ENCODE peak calls at places on chromosomes 12 and 14, in nine cellular contexts. One of them, this sample, is unnamed.

GRCh38 chr12:21852251-21852650 is 77.7 kb upstream of the KCNJ8 start:
- DNase-seq in activated CD8-positive, alpha-beta memory T cell treated with anti-CD3 and anti-CD28 coated beads for 24 hours: no peak
- DNase-seq in non-pigmented ciliary epithelial cell: peak; percentile 38
- DNase-seq in iPS DF 19.7: no peak
- DNase-seq in activated effector memory CD4-positive, alpha-beta T cell treated with Interleukin-2 at 50 U/mL for 16 hours: no peak
- DNase-seq in activated B cell treated with CpG ODN at 0.5 μM for 24 hours: no peak
- DNase-seq in upper lobe of right lung: no peak
- DNase-seq in small intestine: no peak
- DNase-seq in tibial artery: no peak
- DNase-seq in this sample: no peak

GRCh38 chr12:27554421-27555186 is 30.6 kb downstream of the PPFIBP1 start:
- DNase-seq in iPS DF 19.7: no peak
- DNase-seq in small intestine: no peak
- DNase-seq in activated effector memory CD4-positive, alpha-beta T cell treated with Interleukin-2 at 50 U/mL for 16 hours: no peak
- DNase-seq in tibial artery: peak; percentile 49
- DNase-seq in non-pigmented ciliary epithelial cell: no peak
- DNase-seq in upper lobe of right lung: no peak
- DNase-seq in activated B cell treated with CpG ODN at 0.5 μM for 24 hours: no peak
- DNase-seq in activated CD8-positive, alpha-beta memory T cell treated with anti-CD3 and anti-CD28 coated beads for 24 hours: no peak
- DNase-seq in this sample: peak; percentile 50

GRCh38 chr12:92943482-92944250 is 14.6 kb upstream of the EEA1 start:
- DNase-seq in upper lobe of right lung: no peak
- DNase-seq in small intestine: no peak
- DNase-seq in activated B cell treated with CpG ODN at 0.5 μM for 24 hours: no peak
- DNase-seq in non-pigmented ciliary epithelial cell: no peak
- DNase-seq in activated effector memory CD4-positive, alpha-beta T cell treated with Interleukin-2 at 50 U/mL for 16 hours: no peak
- DNase-seq in tibial artery: no peak
- DNase-seq in activated CD8-positive, alpha-beta memory T cell treated with anti-CD3 and anti-CD28 coated beads for 24 hours: no peak
- DNase-seq in iPS DF 19.7: no peak
- DNase-seq in this sample: no peak

GRCh38 chr12:104793280-104793679 is 164.8 kb downstream of the SLC41A2 start:
- DNase-seq in iPS DF 19.7: no peak
- DNase-seq in activated CD8-positive, alpha-beta memory T cell treated with anti-CD3 and anti-CD28 coated beads for 24 hours: no peak
- DNase-seq in small intestine: no peak
- DNase-seq in activated B cell treated with CpG ODN at 0.5 μM for 24 hours: no peak
- DNase-seq in non-pigmented ciliary epithelial cell: no peak
- DNase-seq in tibial artery: peak; percentile 68
- DNase-seq in activated effector memory CD4-positive, alpha-beta T cell treated with Interleukin-2 at 50 U/mL for 16 hours: no peak
- DNase-seq in upper lobe of right lung: no peak
- DNase-seq in this sample: peak; percentile 32

GRCh38 chr12:46271846-46272245 is 3.0 kb upstream of the SLC38A1 start:
- DNase-seq in activated effector memory CD4-positive, alpha-beta T cell treated with Interleukin-2 at 50 U/mL for 16 hours: no peak
- DNase-seq in iPS DF 19.7: no peak
- DNase-seq in activated CD8-positive, alpha-beta memory T cell treated with anti-CD3 and anti-CD28 coated beads for 24 hours: no peak
- DNase-seq in upper lobe of right lung: no peak
- DNase-seq in small intestine: no peak
- DNase-seq in tibial artery: no peak
- DNase-seq in activated B cell treated with CpG ODN at 0.5 μM for 24 hours: no peak
- DNase-seq in non-pigmented ciliary epithelial cell: no peak
- DNase-seq in this sample: peak; percentile 71

GRCh38 chr14:59306775-59307174 is 118.3 kb downstream of the DAAM1 start:
- DNase-seq in iPS DF 19.7: no peak
- DNase-seq in activated CD8-positive, alpha-beta memory T cell treated with anti-CD3 and anti-CD28 coated beads for 24 hours: no peak
- DNase-seq in small intestine: no peak
- DNase-seq in tibial artery: no peak
- DNase-seq in activated B cell treated with CpG ODN at 0.5 μM for 24 hours: no peak
- DNase-seq in non-pigmented ciliary epithelial cell: peak; percentile 68
- DNase-seq in upper lobe of right lung: no peak
- DNase-seq in activated effector memory CD4-positive, alpha-beta T cell treated with Interleukin-2 at 50 U/mL for 16 hours: no peak
- DNase-seq in this sample: no peak

GRCh38 chr12:1171657-1172056 is 180.6 kb downstream of the ERC1 start:
- DNase-seq in small intestine: peak; percentile 37
- DNase-seq in tibial artery: no peak
- DNase-seq in upper lobe of right lung: no peak
- DNase-seq in activated effector memory CD4-positive, alpha-beta T cell treated with Interleukin-2 at 50 U/mL for 16 hours: no peak
- DNase-seq in non-pigmented ciliary epithelial cell: peak; percentile 8
- DNase-seq in activated CD8-positive, alpha-beta memory T cell treated with anti-CD3 and anti-CD28 coated beads for 24 hours: no peak
- DNase-seq in iPS DF 19.7: no peak
- DNase-seq in activated B cell treated with CpG ODN at 0.5 μM for 24 hours: no peak
- DNase-seq in this sample: peak; percentile 48

GRCh38 chr12:19397534-19397933 is 41.8 kb upstream of the AEBP2 start:
- DNase-seq in activated CD8-positive, alpha-beta memory T cell treated with anti-CD3 and anti-CD28 coated beads for 24 hours: no peak
- DNase-seq in activated B cell treated with CpG ODN at 0.5 μM for 24 hours: no peak
- DNase-seq in activated effector memory CD4-positive, alpha-beta T cell treated with Interleukin-2 at 50 U/mL for 16 hours: no peak
- DNase-seq in iPS DF 19.7: no peak
- DNase-seq in non-pigmented ciliary epithelial cell: no peak
- DNase-seq in small intestine: no peak
- DNase-seq in tibial artery: no peak
- DNase-seq in upper lobe of right lung: no peak
- DNase-seq in this sample: no peak

GRCh38 chr12:123033392-123034021 is 53.0 kb downstream of the ARL6IP4 start:
- DNase-seq in activated effector memory CD4-positive, alpha-beta T cell treated with Interleukin-2 at 50 U/mL for 16 hours: no peak
- DNase-seq in iPS DF 19.7: no peak
- DNase-seq in non-pigmented ciliary epithelial cell: no peak
- DNase-seq in upper lobe of right lung: no peak
- DNase-seq in small intestine: no peak
- DNase-seq in activated CD8-positive, alpha-beta memory T cell treated with anti-CD3 and anti-CD28 coated beads for 24 hours: no peak
- DNase-seq in activated B cell treated with CpG ODN at 0.5 μM for 24 hours: no peak
- DNase-seq in tibial artery: no peak
- DNase-seq in this sample: no peak

GRCh38 chr12:1691123-1692007 is 495 bp downstream of the ADIPOR2 start:
- DNase-seq in iPS DF 19.7: no peak
- DNase-seq in activated B cell treated with CpG ODN at 0.5 μM for 24 hours: no peak
- DNase-seq in upper lobe of right lung: peak; percentile 82
- DNase-seq in small intestine: peak; percentile 50
- DNase-seq in activated CD8-positive, alpha-beta memory T cell treated with anti-CD3 and anti-CD28 coated beads for 24 hours: no peak
- DNase-seq in tibial artery: peak; percentile 26
- DNase-seq in activated effector memory CD4-positive, alpha-beta T cell treated with Interleukin-2 at 50 U/mL for 16 hours: peak; percentile 4
- DNase-seq in non-pigmented ciliary epithelial cell: no peak
- DNase-seq in this sample: peak; percentile 72

GRCh38 chr14:64253672-64254071 is 40.5 kb downstream of the ESR2 start:
- DNase-seq in activated effector memory CD4-positive, alpha-beta T cell treated with Interleukin-2 at 50 U/mL for 16 hours: no peak
- DNase-seq in activated B cell treated with CpG ODN at 0.5 μM for 24 hours: no peak
- DNase-seq in iPS DF 19.7: no peak
- DNase-seq in activated CD8-positive, alpha-beta memory T cell treated with anti-CD3 and anti-CD28 coated beads for 24 hours: no peak
- DNase-seq in tibial artery: no peak
- DNase-seq in small intestine: no peak
- DNase-seq in non-pigmented ciliary epithelial cell: peak; percentile 28
- DNase-seq in upper lobe of right lung: no peak
- DNase-seq in this sample: no peak

GRCh38 chr14:67746927-67747326 is 45.2 kb downstream of the RDH12 start:
- DNase-seq in tibial artery: no peak
- DNase-seq in non-pigmented ciliary epithelial cell: no peak
- DNase-seq in small intestine: no peak
- DNase-seq in activated CD8-positive, alpha-beta memory T cell treated with anti-CD3 and anti-CD28 coated beads for 24 hours: no peak
- DNase-seq in activated effector memory CD4-positive, alpha-beta T cell treated with Interleukin-2 at 50 U/mL for 16 hours: no peak
- DNase-seq in upper lobe of right lung: no peak
- DNase-seq in activated B cell treated with CpG ODN at 0.5 μM for 24 hours: no peak
- DNase-seq in iPS DF 19.7: no peak
- DNase-seq in this sample: no peak

GRCh38 chr12:93536766-93537515 is 35.5 kb upstream of the SOCS2 start:
- DNase-seq in activated effector memory CD4-positive, alpha-beta T cell treated with Interleukin-2 at 50 U/mL for 16 hours: no peak
- DNase-seq in activated CD8-positive, alpha-beta memory T cell treated with anti-CD3 and anti-CD28 coated beads for 24 hours: no peak
- DNase-seq in activated B cell treated with CpG ODN at 0.5 μM for 24 hours: no peak
- DNase-seq in non-pigmented ciliary epithelial cell: no peak
- DNase-seq in tibial artery: no peak
- DNase-seq in upper lobe of right lung: no peak
- DNase-seq in iPS DF 19.7: no peak
- DNase-seq in small intestine: no peak
- DNase-seq in this sample: no peak

GRCh38 chr12:111056618-111057521 is 136.5 kb upstream of the MYL2 start:
- DNase-seq in small intestine: peak; percentile 51
- DNase-seq in activated B cell treated with CpG ODN at 0.5 μM for 24 hours: no peak
- DNase-seq in activated effector memory CD4-positive, alpha-beta T cell treated with Interleukin-2 at 50 U/mL for 16 hours: peak; percentile 61
- DNase-seq in tibial artery: no peak
- DNase-seq in upper lobe of right lung: no peak
- DNase-seq in activated CD8-positive, alpha-beta memory T cell treated with anti-CD3 and anti-CD28 coated beads for 24 hours: peak; percentile 83
- DNase-seq in non-pigmented ciliary epithelial cell: no peak
- DNase-seq in iPS DF 19.7: no peak
- DNase-seq in this sample: no peak

GRCh38 chr14:101460986-101461750 is 100.1 kb upstream of the DIO3 start:
- DNase-seq in activated CD8-positive, alpha-beta memory T cell treated with anti-CD3 and anti-CD28 coated beads for 24 hours: no peak
- DNase-seq in iPS DF 19.7: no peak
- DNase-seq in non-pigmented ciliary epithelial cell: no peak
- DNase-seq in tibial artery: no peak
- DNase-seq in activated effector memory CD4-positive, alpha-beta T cell treated with Interleukin-2 at 50 U/mL for 16 hours: no peak
- DNase-seq in activated B cell treated with CpG ODN at 0.5 μM for 24 hours: no peak
- DNase-seq in small intestine: no peak
- DNase-seq in upper lobe of right lung: no peak
- DNase-seq in this sample: no peak

GRCh38 chr14:23095196-23096108 is at the start of gene C14orf119:
- DNase-seq in iPS DF 19.7: peak; percentile 96
- DNase-seq in upper lobe of right lung: peak; percentile 96
- DNase-seq in small intestine: peak; percentile 100
- DNase-seq in tibial artery: peak; percentile 100
- DNase-seq in activated effector memory CD4-positive, alpha-beta T cell treated with Interleukin-2 at 50 U/mL for 16 hours: peak; percentile 99
- DNase-seq in activated B cell treated with CpG ODN at 0.5 μM for 24 hours: peak; percentile 77
- DNase-seq in activated CD8-positive, alpha-beta memory T cell treated with anti-CD3 and anti-CD28 coated beads for 24 hours: peak; percentile 94
- DNase-seq in non-pigmented ciliary epithelial cell: peak; percentile 96
- DNase-seq in this sample: peak; percentile 99

GRCh38 chr12:77122236-77122635 is 56.9 kb upstream of the E2F7 start:
- DNase-seq in iPS DF 19.7: no peak
- DNase-seq in activated B cell treated with CpG ODN at 0.5 μM for 24 hours: no peak
- DNase-seq in activated CD8-positive, alpha-beta memory T cell treated with anti-CD3 and anti-CD28 coated beads for 24 hours: no peak
- DNase-seq in non-pigmented ciliary epithelial cell: peak; percentile 96
- DNase-seq in activated effector memory CD4-positive, alpha-beta T cell treated with Interleukin-2 at 50 U/mL for 16 hours: no peak
- DNase-seq in tibial artery: no peak
- DNase-seq in upper lobe of right lung: no peak
- DNase-seq in small intestine: no peak
- DNase-seq in this sample: no peak

GRCh38 chr12:46455648-46456352 is 83.2 kb upstream of the SLC38A2 start:
- DNase-seq in activated CD8-positive, alpha-beta memory T cell treated with anti-CD3 and anti-CD28 coated beads for 24 hours: no peak
- DNase-seq in iPS DF 19.7: no peak
- DNase-seq in activated B cell treated with CpG ODN at 0.5 μM for 24 hours: no peak
- DNase-seq in tibial artery: no peak
- DNase-seq in small intestine: no peak
- DNase-seq in activated effector memory CD4-positive, alpha-beta T cell treated with Interleukin-2 at 50 U/mL for 16 hours: no peak
- DNase-seq in non-pigmented ciliary epithelial cell: no peak
- DNase-seq in upper lobe of right lung: no peak
- DNase-seq in this sample: peak; percentile 64

GRCh38 chr12:68469136-68469535 is 137.0 kb upstream of the MDM1 start:
- DNase-seq in activated CD8-positive, alpha-beta memory T cell treated with anti-CD3 and anti-CD28 coated beads for 24 hours: no peak
- DNase-seq in iPS DF 19.7: no peak
- DNase-seq in small intestine: no peak
- DNase-seq in non-pigmented ciliary epithelial cell: no peak
- DNase-seq in upper lobe of right lung: no peak
- DNase-seq in activated effector memory CD4-positive, alpha-beta T cell treated with Interleukin-2 at 50 U/mL for 16 hours: no peak
- DNase-seq in activated B cell treated with CpG ODN at 0.5 μM for 24 hours: no peak
- DNase-seq in tibial artery: no peak
- DNase-seq in this sample: no peak

GRCh38 chr12:75656650-75657049 is 145.2 kb upstream of the KRR1 start:
- DNase-seq in tibial artery: no peak
- DNase-seq in non-pigmented ciliary epithelial cell: peak; percentile 92
- DNase-seq in activated CD8-positive, alpha-beta memory T cell treated with anti-CD3 and anti-CD28 coated beads for 24 hours: no peak
- DNase-seq in activated B cell treated with CpG ODN at 0.5 μM for 24 hours: no peak
- DNase-seq in upper lobe of right lung: no peak
- DNase-seq in small intestine: no peak
- DNase-seq in activated effector memory CD4-positive, alpha-beta T cell treated with Interleukin-2 at 50 U/mL for 16 hours: no peak
- DNase-seq in iPS DF 19.7: no peak
- DNase-seq in this sample: no peak

GRCh38 chr14:89013098-89013504 is 188.7 kb downstream of the TTC8 start:
- DNase-seq in upper lobe of right lung: peak; percentile 69
- DNase-seq in activated B cell treated with CpG ODN at 0.5 μM for 24 hours: no peak
- DNase-seq in iPS DF 19.7: peak; percentile 63
- DNase-seq in tibial artery: no peak
- DNase-seq in activated CD8-positive, alpha-beta memory T cell treated with anti-CD3 and anti-CD28 coated beads for 24 hours: no peak
- DNase-seq in activated effector memory CD4-positive, alpha-beta T cell treated with Interleukin-2 at 50 U/mL for 16 hours: no peak
- DNase-seq in small intestine: peak; percentile 85
- DNase-seq in non-pigmented ciliary epithelial cell: no peak
- DNase-seq in this sample: peak; percentile 80

GRCh38 chr12:76085159-76085868 is 829 bp upstream of the NAP1L1 start:
- DNase-seq in activated effector memory CD4-positive, alpha-beta T cell treated with Interleukin-2 at 50 U/mL for 16 hours: no peak
- DNase-seq in small intestine: no peak
- DNase-seq in iPS DF 19.7: no peak
- DNase-seq in activated B cell treated with CpG ODN at 0.5 μM for 24 hours: no peak
- DNase-seq in tibial artery: no peak
- DNase-seq in non-pigmented ciliary epithelial cell: no peak
- DNase-seq in upper lobe of right lung: no peak
- DNase-seq in activated CD8-positive, alpha-beta memory T cell treated with anti-CD3 and anti-CD28 coated beads for 24 hours: no peak
- DNase-seq in this sample: peak; percentile 17

GRCh38 chr12:52873832-52874572 is 25.2 kb upstream of the KRT78 start:
- DNase-seq in iPS DF 19.7: no peak
- DNase-seq in tibial artery: peak; percentile 88
- DNase-seq in activated B cell treated with CpG ODN at 0.5 μM for 24 hours: peak; percentile 49
- DNase-seq in activated effector memory CD4-positive, alpha-beta T cell treated with Interleukin-2 at 50 U/mL for 16 hours: peak; percentile 57
- DNase-seq in non-pigmented ciliary epithelial cell: peak; percentile 67
- DNase-seq in activated CD8-positive, alpha-beta memory T cell treated with anti-CD3 and anti-CD28 coated beads for 24 hours: peak; percentile 76
- DNase-seq in upper lobe of right lung: peak; percentile 92
- DNase-seq in small intestine: peak; percentile 92
- DNase-seq in this sample: peak; percentile 86

GRCh38 chr14:75543258-75543657 is 21.0 kb downstream of the BATF start:
- DNase-seq in activated B cell treated with CpG ODN at 0.5 μM for 24 hours: no peak
- DNase-seq in non-pigmented ciliary epithelial cell: no peak
- DNase-seq in iPS DF 19.7: no peak
- DNase-seq in activated CD8-positive, alpha-beta memory T cell treated with anti-CD3 and anti-CD28 coated beads for 24 hours: no peak
- DNase-seq in upper lobe of right lung: no peak
- DNase-seq in activated effector memory CD4-positive, alpha-beta T cell treated with Interleukin-2 at 50 U/mL for 16 hours: no peak
- DNase-seq in small intestine: no peak
- DNase-seq in tibial artery: no peak
- DNase-seq in this sample: no peak

GRCh38 chr14:91377700-91378652 is 39.6 kb downstream of the CCDC88C start:
- DNase-seq in activated effector memory CD4-positive, alpha-beta T cell treated with Interleukin-2 at 50 U/mL for 16 hours: no peak
- DNase-seq in tibial artery: no peak
- DNase-seq in iPS DF 19.7: no peak
- DNase-seq in upper lobe of right lung: peak; percentile 63
- DNase-seq in activated B cell treated with CpG ODN at 0.5 μM for 24 hours: no peak
- DNase-seq in activated CD8-positive, alpha-beta memory T cell treated with anti-CD3 and anti-CD28 coated beads for 24 hours: no peak
- DNase-seq in small intestine: peak; percentile 89
- DNase-seq in non-pigmented ciliary epithelial cell: no peak
- DNase-seq in this sample: no peak

GRCh38 chr12:122094735-122095561 is 16.4 kb downstream of the MLXIP start:
- DNase-seq in activated effector memory CD4-positive, alpha-beta T cell treated with Interleukin-2 at 50 U/mL for 16 hours: no peak
- DNase-seq in activated CD8-positive, alpha-beta memory T cell treated with anti-CD3 and anti-CD28 coated beads for 24 hours: no peak
- DNase-seq in activated B cell treated with CpG ODN at 0.5 μM for 24 hours: no peak
- DNase-seq in tibial artery: no peak
- DNase-seq in non-pigmented ciliary epithelial cell: no peak
- DNase-seq in small intestine: no peak
- DNase-seq in upper lobe of right lung: no peak
- DNase-seq in iPS DF 19.7: no peak
- DNase-seq in this sample: no peak

GRCh38 chr14:69354383-69355154 is 43.5 kb downstream of the ERH start:
- DNase-seq in non-pigmented ciliary epithelial cell: no peak
- DNase-seq in activated CD8-positive, alpha-beta memory T cell treated with anti-CD3 and anti-CD28 coated beads for 24 hours: peak; percentile 78
- DNase-seq in activated effector memory CD4-positive, alpha-beta T cell treated with Interleukin-2 at 50 U/mL for 16 hours: peak; percentile 52
- DNase-seq in small intestine: peak; percentile 87
- DNase-seq in tibial artery: no peak
- DNase-seq in upper lobe of right lung: no peak
- DNase-seq in activated B cell treated with CpG ODN at 0.5 μM for 24 hours: peak; percentile 60
- DNase-seq in iPS DF 19.7: no peak
- DNase-seq in this sample: no peak

GRCh38 chr14:101179691-101180211 is 276.2 kb upstream of the RTL1 start:
- DNase-seq in non-pigmented ciliary epithelial cell: no peak
- DNase-seq in activated CD8-positive, alpha-beta memory T cell treated with anti-CD3 and anti-CD28 coated beads for 24 hours: no peak
- DNase-seq in activated effector memory CD4-positive, alpha-beta T cell treated with Interleukin-2 at 50 U/mL for 16 hours: no peak
- DNase-seq in upper lobe of right lung: peak; percentile 45
- DNase-seq in activated B cell treated with CpG ODN at 0.5 μM for 24 hours: no peak
- DNase-seq in iPS DF 19.7: no peak
- DNase-seq in small intestine: no peak
- DNase-seq in tibial artery: no peak
- DNase-seq in this sample: no peak

GRCh38 chr14:48725001-48725734 is 861.0 kb downstream of the RPS29 start:
- DNase-seq in tibial artery: no peak
- DNase-seq in activated B cell treated with CpG ODN at 0.5 μM for 24 hours: no peak
- DNase-seq in small intestine: no peak
- DNase-seq in activated CD8-positive, alpha-beta memory T cell treated with anti-CD3 and anti-CD28 coated beads for 24 hours: no peak
- DNase-seq in upper lobe of right lung: no peak
- DNase-seq in activated effector memory CD4-positive, alpha-beta T cell treated with Interleukin-2 at 50 U/mL for 16 hours: no peak
- DNase-seq in iPS DF 19.7: no peak
- DNase-seq in non-pigmented ciliary epithelial cell: peak; percentile 37
- DNase-seq in this sample: peak; percentile 40

GRCh38 chr14:76884853-76885276 is 58.7 kb downstream of the LRRC74A start:
- DNase-seq in activated CD8-positive, alpha-beta memory T cell treated with anti-CD3 and anti-CD28 coated beads for 24 hours: no peak
- DNase-seq in tibial artery: peak; percentile 47
- DNase-seq in activated B cell treated with CpG ODN at 0.5 μM for 24 hours: no peak
- DNase-seq in non-pigmented ciliary epithelial cell: no peak
- DNase-seq in small intestine: no peak
- DNase-seq in iPS DF 19.7: no peak
- DNase-seq in upper lobe of right lung: no peak
- DNase-seq in activated effector memory CD4-positive, alpha-beta T cell treated with Interleukin-2 at 50 U/mL for 16 hours: no peak
- DNase-seq in this sample: no peak

GRCh38 chr14:92974541-92975345 is 51.8 kb downstream of the CHGA start:
- DNase-seq in non-pigmented ciliary epithelial cell: no peak
- DNase-seq in tibial artery: no peak
- DNase-seq in iPS DF 19.7: no peak
- DNase-seq in upper lobe of right lung: no peak
- DNase-seq in activated B cell treated with CpG ODN at 0.5 μM for 24 hours: no peak
- DNase-seq in activated CD8-positive, alpha-beta memory T cell treated with anti-CD3 and anti-CD28 coated beads for 24 hours: no peak
- DNase-seq in activated effector memory CD4-positive, alpha-beta T cell treated with Interleukin-2 at 50 U/mL for 16 hours: no peak
- DNase-seq in small intestine: no peak
- DNase-seq in this sample: no peak

This sample was measured in SJCRH30.